ENCODE peak calls at places on chromosome 12, in seven cellular contexts. D is activated gamma-delta T cell treated with anti-CD3 and anti-CD28 coated beads, Interleukin-2, amount 50 U/mL, for 16 hours; R is fibroblast of mammary gland; T is EH; U is lower leg skin; O is aorta; E is sciatic nerve. N is an unnamed sample.

GRCh38 chr12:15227004-15227679 is 5.9 kb upstream of the RERG start:
- DNase-seq in T (peak), E (peak), O (peak), U (no peak), R (peak), D (no peak), N (no peak)

GRCh38 chr12:114774181-114774580 is 90.2 kb upstream of the TBX3 start:
- DNase-seq in D (no peak), R (peak), U (no peak), O (no peak), E (no peak), T (peak), N (no peak)

GRCh38 chr12:2924019-2924418 is 33.3 kb downstream of the TULP3 start:
- DNase-seq in D (no peak), O (no peak), E (no peak), T (peak), U (no peak), R (peak), N (no peak)

GRCh38 chr12:132026061-132026795 is 76.5 kb downstream of the EP400 start:
- DNase-seq in U (no peak), R (no peak), D (no peak), T (no peak), E (no peak), O (no peak), N (no peak)

GRCh38 chr12:4037747-4038312 is 164.6 kb upstream of the PARP11 start:
- DNase-seq in D (no peak), U (peak), T (peak), E (peak), R (peak), O (no peak), N (no peak)

GRCh38 chr12:91926810-91927209 is 218.8 kb downstream of the BTG1 start:
- DNase-seq in D (no peak), T (peak), R (peak), O (no peak), E (no peak), U (no peak), N (no peak)

GRCh38 chr12:51208016-51208660 is 9.7 kb downstream of the POU6F1 start:
- DNase-seq in T (no peak), U (no peak), D (no peak), R (no peak), O (no peak), E (no peak), N (no peak)

GRCh38 chr12:120432772-120433525 is 5.0 kb upstream of the COX6A1 start:
- DNase-seq in O (no peak), U (no peak), R (no peak), D (no peak), E (no peak), T (no peak), N (no peak)

GRCh38 chr12:8687846-8688601 is 9.8 kb upstream of the RIMKLB start:
- DNase-seq in R (peak), D (no peak), O (peak), U (no peak), E (no peak), T (peak), N (no peak)

GRCh38 chr12:835754-836493 is 83.5 kb downstream of the WNK1 start:
- DNase-seq in O (no peak), D (no peak), U (no peak), R (peak), E (no peak), T (no peak), N (no peak)

GRCh38 chr12:51839310-51839943 is 9.1 kb downstream of the FIGNL2 start:
- DNase-seq in O (no peak), U (no peak), T (no peak), D (no peak), E (no peak), R (no peak), N (no peak)

GRCh38 chr12:12008931-12009611 is 61.7 kb upstream of the BCL2L14 start:
- DNase-seq in O (no peak), T (peak), E (no peak), R (peak), D (no peak), U (no peak), N (no peak)

GRCh38 chr12:44875954-44876553 is at the start of gene NELL2:
- DNase-seq in O (peak), E (no peak), T (peak), U (peak), D (peak), R (peak), N (no peak)

GRCh38 chr12:64160718-64161060 is 61.4 kb downstream of the KICS2 start:
- DNase-seq in U (no peak), D (no peak), R (peak), T (peak), E (no peak), O (no peak), N (no peak)

GRCh38 chr12:76318773-76319594 is 29.2 kb downstream of the BBS10 start:
- DNase-seq in R (no peak), O (no peak), U (no peak), D (no peak), E (no peak), T (peak), N (no peak)

GRCh38 chr12:56521590-56522371 is at the start of gene RBMS2:
- DNase-seq in D (peak), R (peak), O (peak), U (peak), T (peak), E (peak), N (peak)

GRCh38 chr12:132021031-132021871 is 71.5 kb downstream of the EP400 start:
- DNase-seq in R (no peak), T (no peak), U (no peak), E (peak), D (no peak), O (peak), N (no peak)

GRCh38 chr12:34209259-34209835 is 187.1 kb downstream of the ALG10 start:
- DNase-seq in E (no peak), T (no peak), U (no peak), R (no peak), O (no peak), D (no peak), N (peak)

GRCh38 chr12:117151195-117152031 is 38.9 kb downstream of the FBXO21 start:
- DNase-seq in R (peak), O (peak), E (peak), D (no peak), T (peak), U (no peak), N (peak)

GRCh38 chr12:9674226-9674590 is 4.7 kb downstream of the CLEC2D start:
- DNase-seq in T (no peak), U (no peak), R (no peak), D (no peak), E (no peak), O (no peak), N (no peak)

GRCh38 chr12:99137124-99137845 is 492.2 kb downstream of the APAF1 start:
- DNase-seq in E (no peak), R (no peak), O (no peak), T (no peak), U (no peak), D (no peak), N (no peak)

GRCh38 chr12:9925746-9926393 is 6.3 kb downstream of the CLEC2A start:
- DNase-seq in D (no peak), U (no peak), T (peak), E (no peak), R (peak), O (no peak), N (no peak)

GRCh38 chr12:124964836-124965462 is 24.0 kb downstream of the DHX37 start:
- DNase-seq in T (no peak), U (no peak), R (no peak), D (no peak), E (no peak), O (no peak), N (no peak)

GRCh38 chr12:103645202-103645601 is 58.1 kb downstream of the STAB2 start:
- DNase-seq in D (no peak), R (peak), U (no peak), T (peak), E (no peak), O (no peak), N (no peak)

N was measured in suprapubic skin.